ENCODE peak calls at places on chromosome 13, in five cellular contexts. V, U, E, B and Z are unnamed samples.

GRCh38 chr13:99980201-99981114 is 1.1 kb upstream of the ZIC2 start:
- DNase-seq in V (peak), U (no peak), E (peak), B (no peak), Z (peak)

GRCh38 chr13:28329395-28330158 is 165.4 kb downstream of the FLT1 start:
- DNase-seq in V (no peak), U (no peak), E (no peak), B (no peak), Z (no peak)

GRCh38 chr13:85997587-85997986 is 198.4 kb upstream of the SLITRK6 start:
- DNase-seq in V (no peak), U (no peak), E (no peak), B (no peak), Z (no peak)

GRCh38 chr13:32713397-32713796 is 127.1 kb downstream of the PDS5B start:
- DNase-seq in V (no peak), U (no peak), E (no peak), B (no peak), Z (no peak)

GRCh38 chr13:19586904-19587634 is 25.7 kb upstream of the TPTE2 start:
- DNase-seq in V (no peak), U (no peak), E (no peak), B (no peak), Z (no peak)

GRCh38 chr13:86080340-86080995 is 281.2 kb upstream of the SLITRK6 start:
- DNase-seq in V (no peak), U (no peak), E (no peak), B (no peak), Z (no peak)

GRCh38 chr13:23385931-23386330 is 47.6 kb downstream of the SACS start:
- DNase-seq in V (no peak), U (no peak), E (no peak), B (no peak), Z (no peak)

GRCh38 chr13:21717817-21718216 is 46.9 kb downstream of the FGF9 start:
- DNase-seq in V (no peak), U (no peak), E (no peak), B (no peak), Z (no peak)

GRCh38 chr13:34409496-34410163 is 532.4 kb upstream of the NBEA start:
- DNase-seq in V (no peak), U (peak), E (no peak), B (no peak), Z (peak)

GRCh38 chr13:99660101-99660500 is 158.8 kb downstream of the TM9SF2 start:
- DNase-seq in V (no peak), U (no peak), E (no peak), B (no peak), Z (peak)

GRCh38 chr13:27403252-27403678 is 21.2 kb upstream of the GTF3A start:
- DNase-seq in V (no peak), U (no peak), E (no peak), B (peak), Z (no peak)

GRCh38 chr13:79435549-79435948 is 29.5 kb upstream of the RBM26 start:
- DNase-seq in V (no peak), U (no peak), E (no peak), B (no peak), Z (no peak)

GRCh38 chr13:73938375-73939070 is 195.7 kb downstream of the KLF12 start:
- DNase-seq in V (no peak), U (no peak), E (no peak), B (no peak), Z (no peak)

GRCh38 chr13:49953560-49953959 is 17.4 kb upstream of the SPRYD7 start:
- DNase-seq in V (no peak), U (no peak), E (no peak), B (no peak), Z (no peak)

GRCh38 chr13:79780240-79780639 is 299.3 kb downstream of the NDFIP2 start:
- DNase-seq in V (no peak), U (no peak), E (no peak), B (no peak), Z (no peak)

GRCh38 chr13:53411443-53411842 is 382.8 kb downstream of the OLFM4 start:
- DNase-seq in V (no peak), U (no peak), E (no peak), B (no peak), Z (no peak)

GRCh38 chr13:73440296-73440895 is 381.6 kb downstream of the KLF5 start:
- DNase-seq in V (no peak), U (no peak), E (no peak), B (no peak), Z (no peak)

GRCh38 chr13:74206061-74206561 is 71.9 kb upstream of the KLF12 start:
- DNase-seq in V (no peak), U (no peak), E (no peak), B (no peak), Z (no peak)

GRCh38 chr13:27965343-27965739 is 3.8 kb downstream of the CDX2 start:
- DNase-seq in V (no peak), U (no peak), E (no peak), B (no peak), Z (no peak)

GRCh38 chr13:110702591-110703526 is 3.1 kb downstream of the CARS2 start:
- DNase-seq in V (no peak), U (no peak), E (no peak), B (no peak), Z (peak)

GRCh38 chr13:75299913-75300862 is 181.8 kb downstream of the TBC1D4 start:
- DNase-seq in V (no peak), U (no peak), E (no peak), B (no peak), Z (no peak)

GRCh38 chr13:18992791-18993190 is 188.8 kb downstream of the TUBA3C start:
- DNase-seq in V (no peak), U (no peak), E (no peak), B (no peak), Z (no peak)